ENCODE peak calls at places on chromosome 5, in six cellular contexts. T is stimulated activated CD8-positive, alpha-beta memory T cell treated with anti-CD3 and anti-CD28 coated beads, Interleukin-15, amount 100 ng/mL, for 4 hours; W is CMK; L is H1; F is HAP-1; V is heart left ventricle. S is an unnamed sample.

GRCh38 chr5:55665065-55665464 is 47.1 kb downstream of the SLC38A9 start:
- DNase-seq in T (no peak), W (no peak), L (no peak), F (no peak), V (no peak), S (no peak)

GRCh38 chr5:16461026-16461425 is 4.6 kb downstream of the ZNF622 start:
- DNase-seq in T (no peak), W (no peak), L (no peak), F (no peak), V (no peak), S (no peak)

GRCh38 chr5:73967347-73967746 is 341.4 kb downstream of the ARHGEF28 start:
- DNase-seq in T (no peak), W (no peak), L (no peak), F (no peak), V (no peak), S (no peak)

GRCh38 chr5:106093149-106093548 is 1577.6 kb downstream of the EFNA5 start:
- DNase-seq in T (no peak), W (no peak), L (no peak), F (no peak), V (no peak), S (no peak)

GRCh38 chr5:175861337-175862130 is 9.8 kb upstream of the CPLX2 start:
- DNase-seq in T (no peak), W (no peak), L (no peak), F (no peak), V (no peak), S (no peak)

GRCh38 chr5:158879993-158880392 is 219.7 kb downstream of the EBF1 start:
- DNase-seq in T (no peak), W (no peak), L (no peak), F (no peak), V (no peak), S (no peak)

GRCh38 chr5:158522001-158522400 is 577.7 kb downstream of the EBF1 start:
- DNase-seq in T (no peak), W (no peak), L (no peak), F (no peak), V (no peak), S (no peak)

GRCh38 chr5:54942064-54942778 is 43.2 kb downstream of the ESM1 start:
- DNase-seq in T (no peak), W (no peak), L (no peak), F (no peak), V (no peak), S (no peak)

GRCh38 chr5:51816427-51816826 is 433.2 kb downstream of the ISL1 start:
- DNase-seq in T (no peak), W (no peak), L (no peak), F (no peak), V (no peak), S (no peak)

GRCh38 chr5:109946610-109947009 is 256.9 kb downstream of the MAN2A1 start:
- DNase-seq in T (no peak), W (no peak), L (no peak), F (no peak), V (no peak), S (no peak)

GRCh38 chr5:58890265-58890664 is 307.4 kb downstream of the RAB3C start:
- DNase-seq in T (no peak), W (no peak), L (no peak), F (no peak), V (no peak), S (no peak)

GRCh38 chr5:176632777-176633176 is 2.3 kb downstream of the EIF4E1B start:
- DNase-seq in T (no peak), W (no peak), L (no peak), F (no peak), V (no peak), S (no peak)

GRCh38 chr5:104172976-104173375 is 610.4 kb upstream of the NUDT12 start:
- DNase-seq in T (no peak), W (no peak), L (no peak), F (no peak), V (no peak), S (no peak)

GRCh38 chr5:53406630-53407316 is 73.7 kb upstream of the FST start:
- DNase-seq in T (no peak), W (no peak), L (no peak), F (no peak), V (no peak), S (no peak)

GRCh38 chr5:111820072-111820471 is 63.1 kb upstream of the NREP start:
- DNase-seq in T (no peak), W (no peak), L (no peak), F (peak), V (no peak), S (no peak)

GRCh38 chr5:143440448-143441102 is 37.1 kb upstream of the NR3C1 start:
- DNase-seq in T (no peak), W (no peak), L (no peak), F (no peak), V (no peak), S (no peak)

GRCh38 chr5:108386345-108387061 is 4.6 kb upstream of the FBXL17 start:
- DNase-seq in T (no peak), W (no peak), L (no peak), F (no peak), V (no peak), S (no peak)

GRCh38 chr5:176890455-176891330 is 8.5 kb downstream of the HK3 start:
- DNase-seq in T (no peak), W (no peak), L (no peak), F (no peak), V (no peak), S (peak)

GRCh38 chr5:112597831-112598230 is 139.9 kb upstream of the APC start:
- DNase-seq in T (no peak), W (no peak), L (no peak), F (no peak), V (no peak), S (no peak)

GRCh38 chr5:14161825-14162556 is 18.8 kb downstream of the TRIO start:
- DNase-seq in T (no peak), W (no peak), L (no peak), F (no peak), V (no peak), S (no peak)

GRCh38 chr5:435961-436640 is 6.9 kb upstream of the EXOC3 start:
- DNase-seq in T (no peak), W (no peak), L (no peak), F (peak), V (no peak), S (peak)

GRCh38 chr5:43428034-43428712 is 16.0 kb upstream of the CCL28 start:
- DNase-seq in T (no peak), W (no peak), L (no peak), F (no peak), V (no peak), S (no peak)

GRCh38 chr5:170107674-170108073 is 2.0 kb downstream of the FOXI1 start:
- DNase-seq in T (no peak), W (no peak), L (no peak), F (no peak), V (no peak), S (no peak)

GRCh38 chr5:121006206-121006605 is 542.1 kb downstream of the PRR16 start:
- DNase-seq in T (no peak), W (no peak), L (no peak), F (no peak), V (no peak), S (no peak)

GRCh38 chr5:167937628-167938000 is 353.8 kb upstream of the WWC1 start:
- DNase-seq in T (no peak), W (no peak), L (no peak), F (no peak), V (no peak), S (no peak)

GRCh38 chr5:55994502-55994997 is at the start of gene IL6ST:
- DNase-seq in T (no peak), W (peak), L (peak), F (no peak), V (peak), S (peak)

GRCh38 chr5:14752497-14753071 is 88.1 kb downstream of the OTULIN start:
- DNase-seq in T (no peak), W (no peak), L (no peak), F (no peak), V (no peak), S (no peak)

GRCh38 chr5:122981846-122982245 is 54.7 kb downstream of the PPIC start:
- DNase-seq in T (no peak), W (no peak), L (no peak), F (no peak), V (no peak), S (no peak)

GRCh38 chr5:170184007-170184687 is 48.6 kb upstream of the C5orf58 start:
- DNase-seq in T (no peak), W (peak), L (peak), F (peak), V (peak), S (peak)

GRCh38 chr5:169131944-169132343 is 169.0 kb downstream of the SLIT3 start:
- DNase-seq in T (no peak), W (no peak), L (no peak), F (no peak), V (no peak), S (no peak)

GRCh38 chr5:29054282-29054681 is 2015.9 kb upstream of the CDH9 start:
- DNase-seq in T (no peak), W (no peak), L (no peak), F (no peak), V (no peak), S (no peak)

GRCh38 chr5:164868761-164869160 is 1363.3 kb downstream of the MAT2B start:
- DNase-seq in T (no peak), W (no peak), L (no peak), F (no peak), V (no peak), S (no peak)

GRCh38 chr5:84218546-84218945 is 166.1 kb downstream of the EDIL3 start:
- DNase-seq in T (no peak), W (no peak), L (no peak), F (no peak), V (no peak), S (no peak)

GRCh38 chr5:17248999-17249634 is 31.7 kb downstream of the BASP1 start:
- DNase-seq in T (no peak), W (no peak), L (peak), F (no peak), V (no peak), S (no peak)

GRCh38 chr5:173451031-173451430 is 122.8 kb upstream of the STC2 start:
- DNase-seq in T (no peak), W (no peak), L (peak), F (peak), V (no peak), S (no peak)

GRCh38 chr5:139459451-139459934 is 3.0 kb downstream of the ECSCR start:
- DNase-seq in T (no peak), W (no peak), L (no peak), F (no peak), V (peak), S (no peak)

GRCh38 chr5:34452170-34452828 is 203.8 kb upstream of the RAI14 start:
- DNase-seq in T (no peak), W (no peak), L (no peak), F (peak), V (no peak), S (no peak)

GRCh38 chr5:136190904-136191303 is 2.1 kb downstream of the SMIM32 start:
- DNase-seq in T (no peak), W (no peak), L (no peak), F (no peak), V (no peak), S (no peak)

GRCh38 chr5:41406944-41407343 is 103.5 kb downstream of the PLCXD3 start:
- DNase-seq in T (no peak), W (no peak), L (no peak), F (no peak), V (no peak), S (no peak)